ENCODE peak calls at places on chromosomes 13 and 19, in four cellular contexts. One of them, this sample, is unnamed.
A peak's percentile ranks its signal among the peaks of the same experiment; 100 is the strongest.

GRCh38 chr19:51246153-51246552 is 4.7 kb upstream of the SIGLECL1 start:
- DNase-seq in HL-60: peak; percentile 89
- DNase-seq in GM12878: no peak
- DNase-seq in H1: no peak
- DNase-seq in this sample: peak; percentile 3

GRCh38 chr13:44188257-44188656 is 185.4 kb upstream of the SERP2 start:
- DNase-seq in GM12878: no peak
- DNase-seq in H1: no peak
- DNase-seq in HL-60: no peak
- DNase-seq in this sample: no peak

GRCh38 chr19:9735986-9736385 is 32.6 kb downstream of the ZNF846 start:
- DNase-seq in H1: no peak
- DNase-seq in GM12878: no peak
- DNase-seq in HL-60: no peak
- DNase-seq in this sample: no peak

GRCh38 chr13:74187564-74187963 is 53.4 kb upstream of the KLF12 start:
- DNase-seq in H1: no peak
- DNase-seq in HL-60: no peak
- DNase-seq in GM12878: no peak
- DNase-seq in this sample: peak; percentile 57

GRCh38 chr13:41678320-41678719 is 221.0 kb downstream of the RGCC start:
- DNase-seq in HL-60: no peak
- DNase-seq in H1: no peak
- DNase-seq in GM12878: no peak
- DNase-seq in this sample: no peak

GRCh38 chr19:46124638-46125115 is at the start of gene IGFL3:
- DNase-seq in H1: no peak
- DNase-seq in GM12878: no peak
- DNase-seq in HL-60: no peak
- DNase-seq in this sample: no peak

GRCh38 chr19:47109541-47110375 is 3.8 kb downstream of the ZC3H4 start:
- DNase-seq in GM12878: no peak
- DNase-seq in HL-60: peak; percentile 85
- DNase-seq in H1: no peak
- DNase-seq in this sample: no peak

GRCh38 chr19:12884926-12885748 is 1.9 kb downstream of the KLF1 start:
- DNase-seq in H1: peak; percentile 99
- DNase-seq in HL-60: peak; percentile 93
- DNase-seq in GM12878: peak; percentile 57
- DNase-seq in this sample: peak; percentile 29

GRCh38 chr19:37931941-37932655 is 25.1 kb downstream of the SIPA1L3 start:
- DNase-seq in GM12878: no peak
- DNase-seq in HL-60: peak; percentile 85
- DNase-seq in H1: peak; percentile 78
- DNase-seq in this sample: peak; percentile 84

GRCh38 chr19:40893112-40893511 is 11.1 kb upstream of the CYP2A7 start:
- DNase-seq in H1: no peak
- DNase-seq in HL-60: no peak
- DNase-seq in GM12878: no peak
- DNase-seq in this sample: no peak

GRCh38 chr13:43303040-43303729 is 279.8 kb downstream of the DNAJC15 start:
- DNase-seq in HL-60: peak; percentile 3
- DNase-seq in H1: peak; percentile 72
- DNase-seq in GM12878: no peak
- DNase-seq in this sample: peak; percentile 12

GRCh38 chr19:35216833-35217707 is 11.5 kb downstream of the FAM187B start:
- DNase-seq in HL-60: peak; percentile 18
- DNase-seq in H1: no peak
- DNase-seq in GM12878: no peak
- DNase-seq in this sample: no peak

GRCh38 chr13:109100705-109101104 is 471.3 kb downstream of the MYO16 start:
- DNase-seq in GM12878: no peak
- DNase-seq in H1: no peak
- DNase-seq in HL-60: no peak
- DNase-seq in this sample: no peak

GRCh38 chr19:35114656-35115537 is 726 bp upstream of the FXYD3 start:
- DNase-seq in HL-60: peak; percentile 15
- DNase-seq in H1: peak; percentile 99
- DNase-seq in GM12878: no peak
- DNase-seq in this sample: peak; percentile 43

GRCh38 chr19:30000862-30001261 is 58.8 kb downstream of the URI1 start:
- DNase-seq in GM12878: no peak
- DNase-seq in H1: no peak
- DNase-seq in HL-60: no peak
- DNase-seq in this sample: no peak

GRCh38 chr13:93690139-93690538 is 463.5 kb downstream of the GPC6 start:
- DNase-seq in H1: no peak
- DNase-seq in HL-60: no peak
- DNase-seq in GM12878: no peak
- DNase-seq in this sample: peak; percentile 10

GRCh38 chr19:40013991-40014390 is 17.1 kb downstream of the ZNF546 start:
- DNase-seq in HL-60: no peak
- DNase-seq in H1: no peak
- DNase-seq in GM12878: no peak
- DNase-seq in this sample: no peak

GRCh38 chr13:36841411-36841810 is 22.4 kb downstream of the RFXAP start:
- DNase-seq in GM12878: no peak
- DNase-seq in HL-60: no peak
- DNase-seq in H1: no peak
- DNase-seq in this sample: no peak

GRCh38 chr13:22625691-22626090 is 555.1 kb upstream of the SGCG start:
- DNase-seq in H1: no peak
- DNase-seq in GM12878: no peak
- DNase-seq in HL-60: no peak
- DNase-seq in this sample: no peak

GRCh38 chr19:37654525-37654832 is 786 bp downstream of the ZFP30 start:
- DNase-seq in H1: no peak
- DNase-seq in GM12878: no peak
- DNase-seq in HL-60: peak; percentile 37
- DNase-seq in this sample: no peak

GRCh38 chr13:110209950-110210603 is 96.9 kb downstream of the COL4A1 start:
- DNase-seq in HL-60: no peak
- DNase-seq in GM12878: no peak
- DNase-seq in H1: no peak
- DNase-seq in this sample: no peak

GRCh38 chr19:28558783-28559182 is 654.2 kb downstream of the UQCRFS1 start:
- DNase-seq in HL-60: no peak
- DNase-seq in H1: no peak
- DNase-seq in GM12878: no peak
- DNase-seq in this sample: no peak

GRCh38 chr19:42422576-42423461 is 4.4 kb downstream of the LIPE start:
- DNase-seq in H1: no peak
- DNase-seq in GM12878: no peak
- DNase-seq in HL-60: peak; percentile 38
- DNase-seq in this sample: peak; percentile 59

GRCh38 chr13:109271061-109271460 is 515.3 kb downstream of the IRS2 start:
- DNase-seq in GM12878: no peak
- DNase-seq in HL-60: peak; percentile 36
- DNase-seq in H1: no peak
- DNase-seq in this sample: no peak

GRCh38 chr19:38742296-38742695 is 2.0 kb downstream of the CAPN12 start:
- DNase-seq in HL-60: no peak
- DNase-seq in GM12878: no peak
- DNase-seq in H1: no peak
- DNase-seq in this sample: no peak

GRCh38 chr13:99083976-99084375 is 106.1 kb upstream of the DOCK9 start:
- DNase-seq in GM12878: no peak
- DNase-seq in H1: no peak
- DNase-seq in HL-60: no peak
- DNase-seq in this sample: no peak

GRCh38 chr19:48897181-48897580 is 1.4 kb downstream of the TULP2 start:
- DNase-seq in GM12878: no peak
- DNase-seq in H1: no peak
- DNase-seq in HL-60: no peak
- DNase-seq in this sample: no peak

GRCh38 chr19:49167857-49168409 is 10.3 kb downstream of the TRPM4 start:
- DNase-seq in H1: no peak
- DNase-seq in GM12878: no peak
- DNase-seq in HL-60: no peak
- DNase-seq in this sample: no peak

GRCh38 chr13:59880468-59880867 is 283.3 kb downstream of the DIAPH3 start:
- DNase-seq in GM12878: no peak
- DNase-seq in H1: no peak
- DNase-seq in HL-60: no peak
- DNase-seq in this sample: no peak

GRCh38 chr19:52638601-52639000 is 446 bp upstream of the ZNF83 start:
- DNase-seq in H1: no peak
- DNase-seq in HL-60: no peak
- DNase-seq in GM12878: no peak
- DNase-seq in this sample: no peak

GRCh38 chr13:44810067-44810840 is 179.0 kb downstream of the NUFIP1 start:
- DNase-seq in HL-60: no peak
- DNase-seq in GM12878: no peak
- DNase-seq in H1: no peak
- DNase-seq in this sample: no peak

GRCh38 chr19:18657590-18658365 is 20.9 kb downstream of the KLHL26 start:
- DNase-seq in H1: no peak
- DNase-seq in HL-60: no peak
- DNase-seq in GM12878: no peak
- DNase-seq in this sample: no peak

DNA sequence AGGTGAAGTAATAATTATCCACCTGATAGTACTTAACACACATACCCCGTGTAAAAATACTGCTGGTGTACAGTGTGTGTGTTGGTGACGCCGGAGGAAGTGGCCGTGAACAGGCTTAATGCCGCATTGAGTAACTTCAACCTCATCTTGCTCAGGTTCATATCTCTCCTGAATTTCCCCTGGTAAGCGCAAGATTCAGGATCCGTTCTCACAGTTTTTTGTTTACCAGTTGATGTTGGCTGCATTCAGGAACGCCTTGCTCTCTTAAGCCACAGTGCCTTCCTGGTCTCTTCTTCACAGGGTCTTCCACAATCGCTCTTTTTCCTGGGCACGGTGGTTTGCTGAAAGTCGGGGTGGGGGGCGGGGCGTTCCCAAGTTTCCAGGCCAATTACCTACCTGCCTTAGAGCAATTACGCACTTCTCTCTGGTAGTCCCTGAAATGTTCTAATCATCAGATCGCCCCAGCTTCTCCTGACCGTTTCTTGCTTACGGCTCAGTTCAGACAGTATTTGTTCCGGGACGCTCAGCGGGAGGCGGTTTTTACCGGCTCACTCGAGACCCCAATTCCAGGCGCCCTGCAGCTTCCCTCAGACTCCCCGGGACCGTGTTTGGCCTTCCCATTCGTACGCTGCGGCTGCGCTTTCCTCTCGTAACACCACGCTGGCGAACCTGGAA is 702 bp upstream of the DNAJC3 start:
- DNase-seq in HL-60: peak; percentile 80
- DNase-seq in GM12878: no peak
- DNase-seq in H1: no peak
- DNase-seq in this sample: peak; percentile 50
- TF ChIP-seq GABPA in HL-60: no peak
- TF ChIP-seq GABPA in GM12878: no peak
- TF ChIP-seq GABPA in H1: no peak
- TF ChIP-seq GABPA in this sample: no peak

GRCh38 chr19:860481-861098 is 1.1 kb downstream of the CFD start:
- DNase-seq in GM12878: no peak
- DNase-seq in HL-60: peak; percentile 70
- DNase-seq in H1: no peak
- DNase-seq in this sample: peak; percentile 53

GRCh38 chr19:861099-861755 is 1.8 kb downstream of the CFD start:
- DNase-seq in GM12878: no peak
- DNase-seq in HL-60: no peak
- DNase-seq in H1: no peak
- DNase-seq in this sample: no peak

GRCh38 chr19:862529-863304 is 3.3 kb downstream of the CFD start:
- DNase-seq in GM12878: peak; percentile 12
- DNase-seq in HL-60: peak; percentile 58
- DNase-seq in H1: peak; percentile 98
- DNase-seq in this sample: no peak

GRCh38 chr19:863305-863620 is 3.8 kb downstream of the CFD start:
- DNase-seq in GM12878: no peak
- DNase-seq in HL-60: no peak
- DNase-seq in H1: no peak
- DNase-seq in this sample: no peak

DNA sequence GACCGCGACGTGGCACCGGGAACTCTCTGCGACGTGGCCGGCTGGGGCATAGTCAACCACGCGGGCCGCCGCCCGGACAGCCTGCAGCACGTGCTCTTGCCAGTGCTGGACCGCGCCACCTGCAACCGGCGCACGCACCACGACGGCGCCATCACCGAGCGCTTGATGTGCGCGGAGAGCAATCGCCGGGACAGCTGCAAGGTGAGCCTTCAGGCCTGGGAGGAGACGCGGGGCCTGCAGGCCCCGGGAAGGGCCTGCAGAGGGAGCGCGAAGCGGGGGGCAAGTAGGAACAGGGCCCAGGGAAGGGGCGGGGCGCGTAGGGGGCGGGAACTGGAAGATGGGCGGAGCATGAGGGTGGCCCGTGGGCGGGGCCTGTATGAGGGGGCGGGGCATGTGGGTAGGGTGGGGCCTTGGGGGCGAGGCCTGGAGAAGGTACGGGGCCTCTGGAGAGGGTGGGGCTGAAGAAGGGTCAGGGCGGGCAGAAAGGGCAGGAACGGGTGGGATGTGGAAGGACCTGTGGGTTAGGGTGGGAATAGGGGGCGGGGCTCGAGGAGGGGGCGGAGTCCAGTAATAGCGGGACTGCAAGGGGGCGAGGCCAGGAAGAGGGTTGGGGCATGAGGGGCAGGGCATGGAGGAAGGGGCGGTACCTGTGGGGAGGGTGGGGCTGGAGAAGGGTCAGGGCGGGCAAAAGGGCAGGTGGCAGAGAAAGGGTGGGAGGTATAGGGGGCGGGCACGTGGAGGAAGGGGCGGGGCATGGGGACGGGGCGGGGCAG is 2.5 kb downstream of the CFD start:
- DNase-seq in H1: peak; percentile 96
- DNase-seq in GM12878: no peak
- DNase-seq in HL-60: peak; percentile 85
- DNase-seq in this sample: peak; percentile 41
- TF ChIP-seq GABPA in H1: peak; percentile 65
- TF ChIP-seq GABPA in GM12878: no peak
- TF ChIP-seq GABPA in HL-60: no peak
- TF ChIP-seq GABPA in this sample: no peak

GRCh38 chr19:33024398-33024797 is 40.3 kb downstream of the RHPN2 start:
- DNase-seq in GM12878: no peak
- DNase-seq in HL-60: no peak
- DNase-seq in H1: no peak
- DNase-seq in this sample: no peak
- TF ChIP-seq GABPA in GM12878: no peak
- TF ChIP-seq GABPA in HL-60: no peak
- TF ChIP-seq GABPA in H1: no peak
- TF ChIP-seq GABPA in this sample: no peak

DNA sequence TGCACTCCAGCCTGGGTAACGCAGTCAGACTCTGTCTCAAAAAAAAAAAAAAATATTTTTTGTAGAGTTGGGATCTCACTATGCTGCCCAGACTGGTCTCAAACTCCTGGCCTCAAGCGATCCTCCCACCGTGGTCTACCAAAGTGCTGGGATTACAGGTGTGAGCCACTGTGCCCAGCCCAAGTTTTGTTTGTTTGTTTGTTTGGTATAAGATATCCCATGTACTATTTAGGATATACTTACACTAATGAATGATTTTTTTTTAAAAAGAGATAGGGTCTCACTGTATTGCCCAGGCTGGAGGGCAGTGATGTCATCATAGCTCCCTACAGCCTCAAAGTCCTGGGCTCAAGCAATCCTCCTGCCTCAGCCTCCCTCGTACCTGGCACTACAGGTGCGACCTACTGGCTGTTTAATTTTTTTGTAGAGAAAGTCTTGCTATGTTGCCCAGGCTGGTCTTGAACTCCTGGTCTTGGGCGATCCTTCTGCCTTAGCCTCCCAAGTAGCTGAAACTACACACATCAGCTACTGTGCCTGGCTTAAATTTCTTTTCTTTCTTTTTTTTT is 24.0 kb downstream of the TLE6 start:
- DNase-seq in H1: no peak
- DNase-seq in GM12878: no peak
- DNase-seq in HL-60: no peak
- DNase-seq in this sample: no peak
- TF ChIP-seq GABPA in H1: no peak
- TF ChIP-seq GABPA in GM12878: no peak
- TF ChIP-seq GABPA in HL-60: no peak
- TF ChIP-seq GABPA in this sample: no peak